ENCODE peak calls at places on chromosomes 1 and 21, in five cellular contexts. P is activated T-cell treated with anti-CD3 and anti-CD28 coated beads, Interleukin-2, amount 50 U/mL, for 72 hours; X is HT1080; U is fibroblast of mammary gland; S is effector memory CD8-positive, alpha-beta T cell. O is an unnamed sample.

GRCh38 chr1:31717341-31717740 is 13.5 kb upstream of the COL16A1 start:
- DNase-seq in P (no peak), U (no peak), X (peak; percentile 71), S (no peak), O (no peak)

GRCh38 chr1:1422465-1423244 is 1.6 kb upstream of the ANKRD65 start:
- DNase-seq in X (peak; percentile 68), S (no peak), P (no peak), U (no peak), O (no peak)

GRCh38 chr1:58773406-58773840 is 10.4 kb downstream of the JUN start:
- DNase-seq in S (no peak), X (peak; percentile 81), U (peak; percentile 82), P (no peak), O (no peak)

GRCh38 chr1:91700771-91701493 is 185.0 kb downstream of the TGFBR3 start:
- DNase-seq in P (no peak), X (no peak), U (peak; percentile 90), S (no peak), O (no peak)

GRCh38 chr1:67614511-67614934 is 70.5 kb upstream of the GADD45A start:
- DNase-seq in P (no peak), X (peak; percentile 42), S (no peak), U (peak; percentile 72), O (no peak)

GRCh38 chr1:15951341-15952153 is 24.4 kb downstream of the ZBTB17 start:
- DNase-seq in S (peak; percentile 39), X (no peak), U (no peak), P (peak; percentile 65), O (peak; percentile 37)

GRCh38 chr1:228647523-228648444 is 87.5 kb upstream of the RHOU start:
- DNase-seq in P (peak; percentile 20), U (peak; percentile 50), X (no peak), S (no peak), O (peak; percentile 21)

GRCh38 chr1:2874207-2875165 is 73.0 kb upstream of the TTC34 start:
- DNase-seq in X (no peak), U (no peak), S (no peak), P (no peak), O (no peak)

GRCh38 chr1:231817813-231818212 is 191.2 kb downstream of the DISC1 start:
- DNase-seq in S (no peak), U (no peak), X (peak; percentile 4), P (no peak), O (no peak)

GRCh38 chr1:972726-973458 is 6.6 kb downstream of the PLEKHN1 start:
- DNase-seq in U (no peak), X (no peak), P (no peak), S (no peak), O (no peak)

GRCh38 chr21:17607684-17608083 is 5.0 kb downstream of the BTG3 start:
- DNase-seq in U (no peak), S (no peak), X (no peak), P (no peak), O (no peak)

GRCh38 chr1:24351918-24352637 is 32.9 kb downstream of the GRHL3 start:
- DNase-seq in U (peak; percentile 70), S (no peak), P (peak; percentile 88), X (peak; percentile 68), O (no peak)

GRCh38 chr1:7478797-7479499 is 292.1 kb upstream of the VAMP3 start:
- DNase-seq in P (no peak), S (no peak), X (no peak), U (peak; percentile 93), O (no peak)

GRCh38 chr1:40979241-40980067 is at the start of gene CTPS1:
- DNase-seq in U (peak; percentile 90), S (peak; percentile 93), X (peak; percentile 88), P (peak; percentile 96), O (peak; percentile 96)

GRCh38 chr1:218478336-218478735 is 133.2 kb downstream of the TGFB2 start:
- DNase-seq in S (no peak), X (peak; percentile 72), U (peak; percentile 59), P (no peak), O (no peak)

GRCh38 chr1:182206628-182207239 is 145.2 kb upstream of the ZNF648 start:
- DNase-seq in P (no peak), U (peak; percentile 83), X (no peak), S (no peak), O (peak; percentile 15)

GRCh38 chr21:34867785-34868184 is 181.3 kb downstream of the RUNX1 start:
- DNase-seq in S (no peak), X (no peak), U (no peak), P (no peak), O (no peak)

GRCh38 chr1:43836267-43836951 is 97.2 kb upstream of the ARTN start:
- DNase-seq in X (peak; percentile 92), U (no peak), P (peak; percentile 90), S (peak; percentile 48), O (peak; percentile 16)

GRCh38 chr21:17660449-17660848 is 47.7 kb upstream of the BTG3 start:
- DNase-seq in X (no peak), P (no peak), U (no peak), S (no peak), O (no peak)

GRCh38 chr1:15214507-15214906 is 32.5 kb upstream of the FHAD1 start:
- DNase-seq in P (no peak), S (no peak), U (peak; percentile 64), X (no peak), O (no peak)

O was measured in immature natural killer cell.